ENCODE peak calls at places on chromosomes 3 and 15, in nine cellular contexts. One of them, this sample, is unnamed.

GRCh38 chr3:188082040-188082439 is 71.9 kb upstream of the LPP start:
- DNase-seq in substantia nigra: no peak
- DNase-seq in NCI-H82: no peak
- DNase-seq in tibial artery: no peak
- DNase-seq in activated CD4-positive, alpha-beta T cell treated with anti-CD3 and anti-CD28 coated beads, Interleukin-2, amount 10 ng/mL, durations not matched to agents 24 days and 14 days: no peak
- DNase-seq in HCEC 1CT: peak; percentile 64
- DNase-seq in activated naive CD8-positive, alpha-beta T cell treated with anti-CD3 and anti-CD28 coated beads for 36 hours: no peak
- DNase-seq in fibroblast of mammary gland: peak; percentile 89
- DNase-seq in glutamatergic neuron: no peak
- DNase-seq in this sample: no peak

GRCh38 chr15:100849021-100849831 is 30.4 kb upstream of the ALDH1A3 start:
- DNase-seq in substantia nigra: peak; percentile 33
- DNase-seq in NCI-H82: peak; percentile 68
- DNase-seq in tibial artery: no peak
- DNase-seq in activated CD4-positive, alpha-beta T cell treated with anti-CD3 and anti-CD28 coated beads, Interleukin-2, amount 10 ng/mL, durations not matched to agents 24 days and 14 days: peak; percentile 90
- DNase-seq in HCEC 1CT: no peak
- DNase-seq in activated naive CD8-positive, alpha-beta T cell treated with anti-CD3 and anti-CD28 coated beads for 36 hours: peak; percentile 73
- DNase-seq in fibroblast of mammary gland: peak; percentile 63
- DNase-seq in glutamatergic neuron: peak; percentile 67
- DNase-seq in this sample: peak; percentile 38

GRCh38 chr15:87877114-87877810 is 379.3 kb downstream of the NTRK3 start:
- DNase-seq in substantia nigra: no peak
- DNase-seq in NCI-H82: no peak
- DNase-seq in tibial artery: no peak
- DNase-seq in activated CD4-positive, alpha-beta T cell treated with anti-CD3 and anti-CD28 coated beads, Interleukin-2, amount 10 ng/mL, durations not matched to agents 24 days and 14 days: peak; percentile 22
- DNase-seq in HCEC 1CT: no peak
- DNase-seq in activated naive CD8-positive, alpha-beta T cell treated with anti-CD3 and anti-CD28 coated beads for 36 hours: no peak
- DNase-seq in fibroblast of mammary gland: peak; percentile 2
- DNase-seq in glutamatergic neuron: no peak
- DNase-seq in this sample: no peak

GRCh38 chr3:57838627-57839026 is 82.5 kb downstream of the SLMAP start:
- DNase-seq in substantia nigra: no peak
- DNase-seq in NCI-H82: no peak
- DNase-seq in tibial artery: no peak
- DNase-seq in activated CD4-positive, alpha-beta T cell treated with anti-CD3 and anti-CD28 coated beads, Interleukin-2, amount 10 ng/mL, durations not matched to agents 24 days and 14 days: no peak
- DNase-seq in HCEC 1CT: no peak
- DNase-seq in activated naive CD8-positive, alpha-beta T cell treated with anti-CD3 and anti-CD28 coated beads for 36 hours: no peak
- DNase-seq in fibroblast of mammary gland: no peak
- DNase-seq in glutamatergic neuron: no peak
- DNase-seq in this sample: no peak

GRCh38 chr3:24496529-24497482 is 2.2 kb upstream of the THRB start:
- DNase-seq in substantia nigra: peak; percentile 1
- DNase-seq in NCI-H82: peak; percentile 69
- DNase-seq in tibial artery: peak; percentile 96
- DNase-seq in activated CD4-positive, alpha-beta T cell treated with anti-CD3 and anti-CD28 coated beads, Interleukin-2, amount 10 ng/mL, durations not matched to agents 24 days and 14 days: no peak
- DNase-seq in HCEC 1CT: peak; percentile 81
- DNase-seq in activated naive CD8-positive, alpha-beta T cell treated with anti-CD3 and anti-CD28 coated beads for 36 hours: no peak
- DNase-seq in fibroblast of mammary gland: peak; percentile 84
- DNase-seq in glutamatergic neuron: peak; percentile 76
- DNase-seq in this sample: peak; percentile 36

GRCh38 chr15:83734487-83734886 is 80.6 kb downstream of the ADAMTSL3 start:
- DNase-seq in substantia nigra: no peak
- DNase-seq in NCI-H82: peak; percentile 73
- DNase-seq in tibial artery: no peak
- DNase-seq in activated CD4-positive, alpha-beta T cell treated with anti-CD3 and anti-CD28 coated beads, Interleukin-2, amount 10 ng/mL, durations not matched to agents 24 days and 14 days: no peak
- DNase-seq in HCEC 1CT: peak; percentile 4
- DNase-seq in activated naive CD8-positive, alpha-beta T cell treated with anti-CD3 and anti-CD28 coated beads for 36 hours: no peak
- DNase-seq in fibroblast of mammary gland: peak; percentile 10
- DNase-seq in glutamatergic neuron: no peak
- DNase-seq in this sample: no peak

GRCh38 chr15:67188551-67189218 is 65.8 kb downstream of the AAGAB start:
- DNase-seq in substantia nigra: no peak
- DNase-seq in NCI-H82: no peak
- DNase-seq in tibial artery: peak; percentile 66
- DNase-seq in activated CD4-positive, alpha-beta T cell treated with anti-CD3 and anti-CD28 coated beads, Interleukin-2, amount 10 ng/mL, durations not matched to agents 24 days and 14 days: no peak
- DNase-seq in HCEC 1CT: peak; percentile 77
- DNase-seq in activated naive CD8-positive, alpha-beta T cell treated with anti-CD3 and anti-CD28 coated beads for 36 hours: no peak
- DNase-seq in fibroblast of mammary gland: peak; percentile 97
- DNase-seq in glutamatergic neuron: no peak
- DNase-seq in this sample: no peak

GRCh38 chr3:172142074-172143059 is 103.0 kb downstream of the FNDC3B start:
- DNase-seq in substantia nigra: no peak
- DNase-seq in NCI-H82: peak; percentile 34
- DNase-seq in tibial artery: no peak
- DNase-seq in activated CD4-positive, alpha-beta T cell treated with anti-CD3 and anti-CD28 coated beads, Interleukin-2, amount 10 ng/mL, durations not matched to agents 24 days and 14 days: no peak
- DNase-seq in HCEC 1CT: peak; percentile 89
- DNase-seq in activated naive CD8-positive, alpha-beta T cell treated with anti-CD3 and anti-CD28 coated beads for 36 hours: no peak
- DNase-seq in fibroblast of mammary gland: peak; percentile 87
- DNase-seq in glutamatergic neuron: no peak
- DNase-seq in this sample: no peak

GRCh38 chr3:197539651-197540051 is 16.1 kb downstream of the BDH1 start:
- DNase-seq in substantia nigra: no peak
- DNase-seq in NCI-H82: no peak
- DNase-seq in tibial artery: no peak
- DNase-seq in activated CD4-positive, alpha-beta T cell treated with anti-CD3 and anti-CD28 coated beads, Interleukin-2, amount 10 ng/mL, durations not matched to agents 24 days and 14 days: no peak
- DNase-seq in HCEC 1CT: no peak
- DNase-seq in activated naive CD8-positive, alpha-beta T cell treated with anti-CD3 and anti-CD28 coated beads for 36 hours: no peak
- DNase-seq in fibroblast of mammary gland: no peak
- DNase-seq in glutamatergic neuron: no peak
- DNase-seq in this sample: no peak

GRCh38 chr15:84937144-84937543 is 44.5 kb upstream of the PDE8A start:
- DNase-seq in substantia nigra: no peak
- DNase-seq in NCI-H82: no peak
- DNase-seq in tibial artery: no peak
- DNase-seq in activated CD4-positive, alpha-beta T cell treated with anti-CD3 and anti-CD28 coated beads, Interleukin-2, amount 10 ng/mL, durations not matched to agents 24 days and 14 days: no peak
- DNase-seq in HCEC 1CT: no peak
- DNase-seq in activated naive CD8-positive, alpha-beta T cell treated with anti-CD3 and anti-CD28 coated beads for 36 hours: no peak
- DNase-seq in fibroblast of mammary gland: peak; percentile 30
- DNase-seq in glutamatergic neuron: no peak
- DNase-seq in this sample: no peak

GRCh38 chr3:99818818-99819217 is 1.2 kb downstream of the CMSS1 start:
- DNase-seq in substantia nigra: no peak
- DNase-seq in NCI-H82: no peak
- DNase-seq in tibial artery: no peak
- DNase-seq in activated CD4-positive, alpha-beta T cell treated with anti-CD3 and anti-CD28 coated beads, Interleukin-2, amount 10 ng/mL, durations not matched to agents 24 days and 14 days: no peak
- DNase-seq in HCEC 1CT: no peak
- DNase-seq in activated naive CD8-positive, alpha-beta T cell treated with anti-CD3 and anti-CD28 coated beads for 36 hours: no peak
- DNase-seq in fibroblast of mammary gland: no peak
- DNase-seq in glutamatergic neuron: no peak
- DNase-seq in this sample: no peak

GRCh38 chr3:171194965-171195364 is 168.4 kb upstream of the SLC2A2 start:
- DNase-seq in substantia nigra: no peak
- DNase-seq in NCI-H82: no peak
- DNase-seq in tibial artery: no peak
- DNase-seq in activated CD4-positive, alpha-beta T cell treated with anti-CD3 and anti-CD28 coated beads, Interleukin-2, amount 10 ng/mL, durations not matched to agents 24 days and 14 days: no peak
- DNase-seq in HCEC 1CT: no peak
- DNase-seq in activated naive CD8-positive, alpha-beta T cell treated with anti-CD3 and anti-CD28 coated beads for 36 hours: no peak
- DNase-seq in fibroblast of mammary gland: no peak
- DNase-seq in glutamatergic neuron: no peak
- DNase-seq in this sample: no peak

GRCh38 chr15:97909291-97909891 is 51.1 kb upstream of the ARRDC4 start:
- DNase-seq in substantia nigra: no peak
- DNase-seq in NCI-H82: peak; percentile 86
- DNase-seq in tibial artery: peak; percentile 77
- DNase-seq in activated CD4-positive, alpha-beta T cell treated with anti-CD3 and anti-CD28 coated beads, Interleukin-2, amount 10 ng/mL, durations not matched to agents 24 days and 14 days: peak; percentile 88
- DNase-seq in HCEC 1CT: peak; percentile 30
- DNase-seq in activated naive CD8-positive, alpha-beta T cell treated with anti-CD3 and anti-CD28 coated beads for 36 hours: peak; percentile 56
- DNase-seq in fibroblast of mammary gland: peak; percentile 61
- DNase-seq in glutamatergic neuron: peak; percentile 85
- DNase-seq in this sample: peak; percentile 77

GRCh38 chr15:46857103-46857502 is 860.2 kb upstream of the SEMA6D start:
- DNase-seq in substantia nigra: no peak
- DNase-seq in NCI-H82: no peak
- DNase-seq in tibial artery: no peak
- DNase-seq in activated CD4-positive, alpha-beta T cell treated with anti-CD3 and anti-CD28 coated beads, Interleukin-2, amount 10 ng/mL, durations not matched to agents 24 days and 14 days: no peak
- DNase-seq in HCEC 1CT: no peak
- DNase-seq in activated naive CD8-positive, alpha-beta T cell treated with anti-CD3 and anti-CD28 coated beads for 36 hours: no peak
- DNase-seq in fibroblast of mammary gland: no peak
- DNase-seq in glutamatergic neuron: no peak
- DNase-seq in this sample: no peak

GRCh38 chr15:101455291-101455916 is 34.1 kb downstream of the PCSK6 start:
- DNase-seq in substantia nigra: peak; percentile 71
- DNase-seq in NCI-H82: no peak
- DNase-seq in tibial artery: no peak
- DNase-seq in activated CD4-positive, alpha-beta T cell treated with anti-CD3 and anti-CD28 coated beads, Interleukin-2, amount 10 ng/mL, durations not matched to agents 24 days and 14 days: no peak
- DNase-seq in HCEC 1CT: peak; percentile 8
- DNase-seq in activated naive CD8-positive, alpha-beta T cell treated with anti-CD3 and anti-CD28 coated beads for 36 hours: no peak
- DNase-seq in fibroblast of mammary gland: peak; percentile 58
- DNase-seq in glutamatergic neuron: no peak
- DNase-seq in this sample: peak; percentile 61

GRCh38 chr3:66302288-66302687 is 81.5 kb downstream of the SLC25A26 start:
- DNase-seq in substantia nigra: no peak
- DNase-seq in NCI-H82: no peak
- DNase-seq in tibial artery: no peak
- DNase-seq in activated CD4-positive, alpha-beta T cell treated with anti-CD3 and anti-CD28 coated beads, Interleukin-2, amount 10 ng/mL, durations not matched to agents 24 days and 14 days: peak; percentile 80
- DNase-seq in HCEC 1CT: no peak
- DNase-seq in activated naive CD8-positive, alpha-beta T cell treated with anti-CD3 and anti-CD28 coated beads for 36 hours: no peak
- DNase-seq in fibroblast of mammary gland: peak; percentile 2
- DNase-seq in glutamatergic neuron: no peak
- DNase-seq in this sample: no peak

GRCh38 chr3:49531715-49532114 is 22.6 kb upstream of the BSN start:
- DNase-seq in substantia nigra: no peak
- DNase-seq in NCI-H82: no peak
- DNase-seq in tibial artery: no peak
- DNase-seq in activated CD4-positive, alpha-beta T cell treated with anti-CD3 and anti-CD28 coated beads, Interleukin-2, amount 10 ng/mL, durations not matched to agents 24 days and 14 days: no peak
- DNase-seq in HCEC 1CT: no peak
- DNase-seq in activated naive CD8-positive, alpha-beta T cell treated with anti-CD3 and anti-CD28 coated beads for 36 hours: no peak
- DNase-seq in fibroblast of mammary gland: no peak
- DNase-seq in glutamatergic neuron: no peak
- DNase-seq in this sample: no peak

GRCh38 chr15:70410371-70410975 is 312.8 kb upstream of the TLE3 start:
- DNase-seq in substantia nigra: no peak
- DNase-seq in NCI-H82: no peak
- DNase-seq in tibial artery: no peak
- DNase-seq in activated CD4-positive, alpha-beta T cell treated with anti-CD3 and anti-CD28 coated beads, Interleukin-2, amount 10 ng/mL, durations not matched to agents 24 days and 14 days: no peak
- DNase-seq in HCEC 1CT: no peak
- DNase-seq in activated naive CD8-positive, alpha-beta T cell treated with anti-CD3 and anti-CD28 coated beads for 36 hours: no peak
- DNase-seq in fibroblast of mammary gland: no peak
- DNase-seq in glutamatergic neuron: no peak
- DNase-seq in this sample: no peak

GRCh38 chr3:18445421-18446066 is 20.4 kb upstream of the SATB1 start:
- DNase-seq in substantia nigra: no peak
- DNase-seq in NCI-H82: peak; percentile 25
- DNase-seq in tibial artery: no peak
- DNase-seq in activated CD4-positive, alpha-beta T cell treated with anti-CD3 and anti-CD28 coated beads, Interleukin-2, amount 10 ng/mL, durations not matched to agents 24 days and 14 days: peak; percentile 93
- DNase-seq in HCEC 1CT: no peak
- DNase-seq in activated naive CD8-positive, alpha-beta T cell treated with anti-CD3 and anti-CD28 coated beads for 36 hours: peak; percentile 75
- DNase-seq in fibroblast of mammary gland: no peak
- DNase-seq in glutamatergic neuron: peak; percentile 16
- DNase-seq in this sample: peak; percentile 6

GRCh38 chr3:153137626-153138025 is 24.4 kb upstream of the RAP2B start:
- DNase-seq in substantia nigra: no peak
- DNase-seq in NCI-H82: no peak
- DNase-seq in tibial artery: no peak
- DNase-seq in activated CD4-positive, alpha-beta T cell treated with anti-CD3 and anti-CD28 coated beads, Interleukin-2, amount 10 ng/mL, durations not matched to agents 24 days and 14 days: no peak
- DNase-seq in HCEC 1CT: no peak
- DNase-seq in activated naive CD8-positive, alpha-beta T cell treated with anti-CD3 and anti-CD28 coated beads for 36 hours: no peak
- DNase-seq in fibroblast of mammary gland: no peak
- DNase-seq in glutamatergic neuron: no peak
- DNase-seq in this sample: no peak

GRCh38 chr15:33882921-33883320 is 85.4 kb upstream of the CHRM5 start:
- DNase-seq in substantia nigra: no peak
- DNase-seq in NCI-H82: no peak
- DNase-seq in tibial artery: no peak
- DNase-seq in activated CD4-positive, alpha-beta T cell treated with anti-CD3 and anti-CD28 coated beads, Interleukin-2, amount 10 ng/mL, durations not matched to agents 24 days and 14 days: no peak
- DNase-seq in HCEC 1CT: no peak
- DNase-seq in activated naive CD8-positive, alpha-beta T cell treated with anti-CD3 and anti-CD28 coated beads for 36 hours: no peak
- DNase-seq in fibroblast of mammary gland: no peak
- DNase-seq in glutamatergic neuron: no peak
- DNase-seq in this sample: no peak

GRCh38 chr3:98596087-98596486 is 2.7 kb upstream of the CPOX start:
- DNase-seq in substantia nigra: no peak
- DNase-seq in NCI-H82: no peak
- DNase-seq in tibial artery: no peak
- DNase-seq in activated CD4-positive, alpha-beta T cell treated with anti-CD3 and anti-CD28 coated beads, Interleukin-2, amount 10 ng/mL, durations not matched to agents 24 days and 14 days: no peak
- DNase-seq in HCEC 1CT: no peak
- DNase-seq in activated naive CD8-positive, alpha-beta T cell treated with anti-CD3 and anti-CD28 coated beads for 36 hours: no peak
- DNase-seq in fibroblast of mammary gland: no peak
- DNase-seq in glutamatergic neuron: no peak
- DNase-seq in this sample: no peak

GRCh38 chr3:159216295-159216694 is 414.4 kb downstream of the MFSD1 start:
- DNase-seq in substantia nigra: no peak
- DNase-seq in NCI-H82: no peak
- DNase-seq in tibial artery: no peak
- DNase-seq in activated CD4-positive, alpha-beta T cell treated with anti-CD3 and anti-CD28 coated beads, Interleukin-2, amount 10 ng/mL, durations not matched to agents 24 days and 14 days: no peak
- DNase-seq in HCEC 1CT: no peak
- DNase-seq in activated naive CD8-positive, alpha-beta T cell treated with anti-CD3 and anti-CD28 coated beads for 36 hours: no peak
- DNase-seq in fibroblast of mammary gland: no peak
- DNase-seq in glutamatergic neuron: no peak
- DNase-seq in this sample: no peak

GRCh38 chr3:64612082-64612860 is 75.5 kb downstream of the ADAMTS9 start:
- DNase-seq in substantia nigra: no peak
- DNase-seq in NCI-H82: peak; percentile 95
- DNase-seq in tibial artery: no peak
- DNase-seq in activated CD4-positive, alpha-beta T cell treated with anti-CD3 and anti-CD28 coated beads, Interleukin-2, amount 10 ng/mL, durations not matched to agents 24 days and 14 days: no peak
- DNase-seq in HCEC 1CT: peak; percentile 56
- DNase-seq in activated naive CD8-positive, alpha-beta T cell treated with anti-CD3 and anti-CD28 coated beads for 36 hours: no peak
- DNase-seq in fibroblast of mammary gland: peak; percentile 65
- DNase-seq in glutamatergic neuron: no peak
- DNase-seq in this sample: no peak

GRCh38 chr3:72274511-72275295 is 489.8 kb upstream of the PROK2 start:
- DNase-seq in substantia nigra: no peak
- DNase-seq in NCI-H82: peak; percentile 65
- DNase-seq in tibial artery: peak; percentile 73
- DNase-seq in activated CD4-positive, alpha-beta T cell treated with anti-CD3 and anti-CD28 coated beads, Interleukin-2, amount 10 ng/mL, durations not matched to agents 24 days and 14 days: peak; percentile 71
- DNase-seq in HCEC 1CT: peak; percentile 54
- DNase-seq in activated naive CD8-positive, alpha-beta T cell treated with anti-CD3 and anti-CD28 coated beads for 36 hours: no peak
- DNase-seq in fibroblast of mammary gland: peak; percentile 88
- DNase-seq in glutamatergic neuron: no peak
- DNase-seq in this sample: peak; percentile 64

GRCh38 chr3:160402249-160403027 is 3.0 kb downstream of the SMC4 start:
- DNase-seq in substantia nigra: no peak
- DNase-seq in NCI-H82: no peak
- DNase-seq in tibial artery: no peak
- DNase-seq in activated CD4-positive, alpha-beta T cell treated with anti-CD3 and anti-CD28 coated beads, Interleukin-2, amount 10 ng/mL, durations not matched to agents 24 days and 14 days: no peak
- DNase-seq in HCEC 1CT: no peak
- DNase-seq in activated naive CD8-positive, alpha-beta T cell treated with anti-CD3 and anti-CD28 coated beads for 36 hours: no peak
- DNase-seq in fibroblast of mammary gland: no peak
- DNase-seq in glutamatergic neuron: no peak
- DNase-seq in this sample: no peak

GRCh38 chr3:167705840-167706239 is 28.9 kb downstream of the PDCD10 start:
- DNase-seq in substantia nigra: no peak
- DNase-seq in NCI-H82: no peak
- DNase-seq in tibial artery: no peak
- DNase-seq in activated CD4-positive, alpha-beta T cell treated with anti-CD3 and anti-CD28 coated beads, Interleukin-2, amount 10 ng/mL, durations not matched to agents 24 days and 14 days: no peak
- DNase-seq in HCEC 1CT: peak; percentile 26
- DNase-seq in activated naive CD8-positive, alpha-beta T cell treated with anti-CD3 and anti-CD28 coated beads for 36 hours: no peak
- DNase-seq in fibroblast of mammary gland: peak; percentile 47
- DNase-seq in glutamatergic neuron: no peak
- DNase-seq in this sample: no peak

GRCh38 chr15:33114484-33114767 is 80.1 kb downstream of the FMN1 start:
- DNase-seq in substantia nigra: no peak
- DNase-seq in NCI-H82: no peak
- DNase-seq in tibial artery: no peak
- DNase-seq in activated CD4-positive, alpha-beta T cell treated with anti-CD3 and anti-CD28 coated beads, Interleukin-2, amount 10 ng/mL, durations not matched to agents 24 days and 14 days: no peak
- DNase-seq in HCEC 1CT: peak; percentile 49
- DNase-seq in activated naive CD8-positive, alpha-beta T cell treated with anti-CD3 and anti-CD28 coated beads for 36 hours: no peak
- DNase-seq in fibroblast of mammary gland: no peak
- DNase-seq in glutamatergic neuron: no peak
- DNase-seq in this sample: no peak

GRCh38 chr15:58650102-58650501 is 99.4 kb downstream of the ADAM10 start:
- DNase-seq in substantia nigra: no peak
- DNase-seq in NCI-H82: peak; percentile 89
- DNase-seq in tibial artery: no peak
- DNase-seq in activated CD4-positive, alpha-beta T cell treated with anti-CD3 and anti-CD28 coated beads, Interleukin-2, amount 10 ng/mL, durations not matched to agents 24 days and 14 days: no peak
- DNase-seq in HCEC 1CT: no peak
- DNase-seq in activated naive CD8-positive, alpha-beta T cell treated with anti-CD3 and anti-CD28 coated beads for 36 hours: no peak
- DNase-seq in fibroblast of mammary gland: no peak
- DNase-seq in glutamatergic neuron: no peak
- DNase-seq in this sample: no peak

GRCh38 chr3:151468284-151468917 is 7.5 kb upstream of the IGSF10 start:
- DNase-seq in substantia nigra: peak; percentile 2
- DNase-seq in NCI-H82: peak; percentile 93
- DNase-seq in tibial artery: no peak
- DNase-seq in activated CD4-positive, alpha-beta T cell treated with anti-CD3 and anti-CD28 coated beads, Interleukin-2, amount 10 ng/mL, durations not matched to agents 24 days and 14 days: peak; percentile 82
- DNase-seq in HCEC 1CT: peak; percentile 59
- DNase-seq in activated naive CD8-positive, alpha-beta T cell treated with anti-CD3 and anti-CD28 coated beads for 36 hours: peak; percentile 12
- DNase-seq in fibroblast of mammary gland: peak; percentile 71
- DNase-seq in glutamatergic neuron: no peak
- DNase-seq in this sample: peak; percentile 35